ENCODE peak calls at places on chromosomes 12 and 14, in six cellular contexts. L is cardiac muscle cell, B is esophagus squamous epithelium, A is left lung, F is heart left ventricle, C is left ventricle myocardium inferior. Y is an unnamed sample.

GRCh38 chr14:73173092-73173735 is 36.9 kb downstream of the PSEN1 start:
- DNase-seq in L (peak; percentile 78), B (no peak), A (no peak), F (no peak), C (no peak), Y (no peak)

GRCh38 chr14:55832122-55832911 is 252.3 kb downstream of the KTN1 start:
- DNase-seq in L (no peak), B (no peak), A (no peak), F (no peak), C (no peak), Y (no peak)

GRCh38 chr14:99612737-99613330 is 8.8 kb upstream of the CCDC85C start:
- DNase-seq in L (peak; percentile 55), B (no peak), A (no peak), F (no peak), C (no peak), Y (no peak)

GRCh38 chr14:80664576-80664975 is 277.0 kb downstream of the CEP128 start:
- DNase-seq in L (peak; percentile 19), B (no peak), A (no peak), F (no peak), C (no peak), Y (no peak)

GRCh38 chr14:65772901-65773574 is 360.5 kb downstream of the FUT8 start:
- DNase-seq in L (peak; percentile 47), B (no peak), A (no peak), F (no peak), C (no peak), Y (no peak)

GRCh38 chr12:94941440-94941862 is 62.0 kb downstream of the NDUFA12 start:
- DNase-seq in L (peak; percentile 63), B (no peak), A (no peak), F (peak; percentile 61), C (peak; percentile 55), Y (no peak)

GRCh38 chr12:14902465-14902864 is 16.8 kb upstream of the MGP start:
- DNase-seq in L (peak; percentile 64), B (no peak), A (no peak), F (no peak), C (no peak), Y (no peak)

GRCh38 chr14:75457024-75457390 is 29.2 kb downstream of the JDP2 start:
- DNase-seq in L (no peak), B (no peak), A (no peak), F (no peak), C (no peak), Y (no peak)

GRCh38 chr12:2682301-2683282 is 112.2 kb upstream of the FKBP4 start:
- DNase-seq in L (peak; percentile 59), B (no peak), A (no peak), F (no peak), C (no peak), Y (peak; percentile 79)

GRCh38 chr12:80509781-80510556 is 65.9 kb downstream of the PTPRQ start:
- DNase-seq in L (peak; percentile 16), B (no peak), A (no peak), F (no peak), C (no peak), Y (no peak)

GRCh38 chr14:68473794-68474193 is 319.1 kb downstream of the ZFP36L1 start:
- DNase-seq in L (no peak), B (no peak), A (no peak), F (no peak), C (no peak), Y (no peak)

GRCh38 chr14:36976571-36977023 is 195.8 kb downstream of the SLC25A21 start:
- DNase-seq in L (no peak), B (no peak), A (no peak), F (no peak), C (no peak), Y (no peak)

GRCh38 chr12:112161711-112162110 is 36.4 kb downstream of the TRAFD1 start:
- DNase-seq in L (peak; percentile 37), B (no peak), A (peak; percentile 37), F (no peak), C (no peak), Y (no peak)

GRCh38 chr14:55354500-55354899 is 57.1 kb downstream of the ATG14 start:
- DNase-seq in L (peak; percentile 61), B (no peak), A (no peak), F (peak; percentile 41), C (peak; percentile 20), Y (peak; percentile 58)

GRCh38 chr14:56422703-56423213 is 156.8 kb upstream of the TMEM260 start:
- DNase-seq in L (peak; percentile 92), B (no peak), A (no peak), F (peak; percentile 45), C (peak; percentile 24), Y (peak; percentile 53)

GRCh38 chr14:52026921-52027320 is 37.6 kb downstream of the RTRAF start:
- DNase-seq in L (no peak), B (no peak), A (no peak), F (no peak), C (no peak), Y (no peak)

GRCh38 chr12:48788522-48788851 is 402 bp downstream of the ADCY6 start:
- DNase-seq in L (no peak), B (no peak), A (peak; percentile 80), F (no peak), C (no peak), Y (no peak)

GRCh38 chr12:6396031-6396430 is 12.1 kb downstream of the LTBR start:
- DNase-seq in L (no peak), B (no peak), A (no peak), F (no peak), C (no peak), Y (no peak)

GRCh38 chr14:94051115-94051514 is 25.0 kb downstream of the OTUB2 start:
- DNase-seq in L (peak; percentile 66), B (no peak), A (no peak), F (peak; percentile 52), C (peak; percentile 46), Y (no peak)

GRCh38 chr12:23686095-23686494 is 263.4 kb downstream of the SOX5 start:
- DNase-seq in L (no peak), B (no peak), A (no peak), F (no peak), C (no peak), Y (no peak)

GRCh38 chr12:119695034-119695433 is 27.1 kb downstream of the PRKAB1 start:
- DNase-seq in L (peak; percentile 19), B (no peak), A (no peak), F (no peak), C (no peak), Y (peak; percentile 78)

GRCh38 chr14:61479746-61480502 is 158.5 kb downstream of the PRKCH start:
- DNase-seq in L (peak; percentile 48), B (no peak), A (no peak), F (no peak), C (no peak), Y (no peak)

GRCh38 chr14:68364823-68365222 is 428.0 kb downstream of the ZFP36L1 start:
- DNase-seq in L (no peak), B (no peak), A (no peak), F (no peak), C (no peak), Y (no peak)

GRCh38 chr12:127494961-127495915 is 771.7 kb upstream of the TMEM132C start:
- DNase-seq in L (no peak), B (no peak), A (no peak), F (no peak), C (no peak), Y (no peak)

GRCh38 chr14:76282581-76282980 is 93.4 kb upstream of the ESRRB start:
- DNase-seq in L (no peak), B (no peak), A (no peak), F (no peak), C (no peak), Y (no peak)

GRCh38 chr12:14410841-14411569 is 45.5 kb downstream of the ATF7IP start:
- DNase-seq in L (peak; percentile 29), B (no peak), A (no peak), F (no peak), C (no peak), Y (no peak)

GRCh38 chr14:105141486-105142281 is 26.9 kb downstream of the JAG2 start:
- DNase-seq in L (no peak), B (no peak), A (peak; percentile 71), F (peak; percentile 12), C (no peak), Y (peak; percentile 33)

GRCh38 chr12:20601668-20602280 is 93.4 kb upstream of the SLCO1C1 start:
- DNase-seq in L (peak; percentile 74), B (no peak), A (no peak), F (no peak), C (no peak), Y (no peak)

GRCh38 chr14:47539065-47539464 is 136.3 kb downstream of the MDGA2 start:
- DNase-seq in L (peak; percentile 10), B (no peak), A (no peak), F (no peak), C (no peak), Y (peak; percentile 40)

GRCh38 chr12:42385341-42385841 is 59.4 kb downstream of the PPHLN1 start:
- DNase-seq in L (no peak), B (no peak), A (no peak), F (no peak), C (no peak), Y (no peak)

GRCh38 chr12:109389146-109389545 is 41.4 kb downstream of the MYO1H start:
- DNase-seq in L (no peak), B (no peak), A (no peak), F (no peak), C (no peak), Y (peak; percentile 43)

GRCh38 chr14:95255487-95255886 is 64.2 kb downstream of the CLMN start:
- DNase-seq in L (peak; percentile 81), B (no peak), A (peak; percentile 83), F (peak; percentile 58), C (no peak), Y (peak; percentile 88)

GRCh38 chr14:69877492-69877891 is 1.7 kb upstream of the SMOC1 start:
- DNase-seq in L (peak; percentile 52), B (no peak), A (no peak), F (no peak), C (no peak), Y (peak; percentile 63)
- H3K27me3 ChIP-seq in L (peaks cover 16% of the 10 kb centered on the region), B (no peaks in the 10 kb centered on the region), A (peaks cover 55% of the 10 kb centered on the region), F (peaks cover 52% of the 10 kb centered on the region), C (peaks cover 58% of the 10 kb centered on the region), Y (peaks cover 37% of the 10 kb centered on the region)

GRCh38 chr12:22628228-22628627 is 3.3 kb downstream of the ETNK1 start:
- DNase-seq in L (no peak), B (no peak), A (no peak), F (no peak), C (no peak), Y (no peak)
- H3K4me3 ChIP-seq in L (peak overlapping the region; percentile 9), B (peak overlapping the region; percentile 81), A (no peak overlapping the region), F (no peak overlapping the region), C (peak overlapping the region; percentile 94), Y (no peak overlapping the region)

GRCh38 chr12:19177754-19178153 is 48.2 kb downstream of the PLEKHA5 start:
- DNase-seq in L (no peak), B (no peak), A (no peak), F (no peak), C (no peak), Y (no peak)
- H3K27me3 ChIP-seq in L (no peaks in the 10 kb centered on the region), B (no peaks in the 10 kb centered on the region), A (no peaks in the 10 kb centered on the region), F (no peaks in the 10 kb centered on the region), C (no peaks in the 10 kb centered on the region), Y (no peaks in the 10 kb centered on the region)

GRCh38 chr12:75724913-75725312 is 213.5 kb upstream of the KRR1 start:
- DNase-seq in L (peak; percentile 77), B (no peak), A (no peak), F (peak; percentile 67), C (no peak), Y (no peak)

GRCh38 chr12:75725505-75726120 is 214.2 kb upstream of the KRR1 start:
- DNase-seq in L (peak; percentile 47), B (no peak), A (no peak), F (no peak), C (no peak), Y (no peak)

GRCh38 chr12:75727577-75727976 is 216.2 kb upstream of the KRR1 start:
- DNase-seq in L (no peak), B (no peak), A (no peak), F (no peak), C (no peak), Y (peak; percentile 22)

GRCh38 chr12:75728826-75729225 is 217.4 kb upstream of the KRR1 start:
- DNase-seq in L (no peak), B (no peak), A (no peak), F (no peak), C (no peak), Y (no peak)
- H3K4me3 ChIP-seq in L (no peak overlapping the region), B (no peak overlapping the region), A (no peak overlapping the region), F (no peak overlapping the region), C (no peak overlapping the region), Y (no peak overlapping the region)